ENCODE peak calls at places on chromosomes 16 and 17, in seven cellular contexts. O is RCC 7860, F is AG09309, B is HEK293T, S is GM10248, J is hypothalamus, H is amygdala. C is an unnamed sample.

GRCh38 chr16:22027633-22028032 is 19.7 kb downstream of the MOSMO start:
- DNase-seq in O (no peak), F (no peak), B (no peak), S (peak; percentile 31), J (no peak), H (no peak), C (no peak)

GRCh38 chr16:66006485-66006884 is 360.0 kb upstream of the CDH5 start:
- DNase-seq in O (no peak), F (no peak), B (no peak), S (no peak), J (no peak), H (no peak), C (no peak)

GRCh38 chr16:56389554-56389953 is 35.8 kb downstream of the AMFR start:
- DNase-seq in O (peak; percentile 90), F (peak; percentile 90), B (no peak), S (no peak), J (no peak), H (no peak), C (no peak)

GRCh38 chr17:9451919-9452318 is 123.7 kb downstream of the STX8 start:
- DNase-seq in O (peak; percentile 59), F (no peak), B (no peak), S (no peak), J (no peak), H (no peak), C (no peak)

GRCh38 chr17:70165383-70165782 is 3.9 kb upstream of the KCNJ2 start:
- DNase-seq in O (no peak), F (no peak), B (no peak), S (no peak), J (no peak), H (no peak), C (no peak)

GRCh38 chr17:74201250-74201649 is 2.2 kb upstream of the RPL38 start:
- DNase-seq in O (no peak), F (no peak), B (no peak), S (no peak), J (no peak), H (peak; percentile 26), C (no peak)

GRCh38 chr17:77096570-77097214 is 44.1 kb upstream of the SEC14L1 start:
- DNase-seq in O (peak; percentile 29), F (peak; percentile 18), B (peak; percentile 35), S (no peak), J (no peak), H (no peak), C (no peak)

GRCh38 chr16:85330694-85331188 is 218.5 kb upstream of the CIBAR2 start:
- DNase-seq in O (peak; percentile 45), F (peak; percentile 81), B (peak; percentile 81), S (peak; percentile 59), J (no peak), H (no peak), C (no peak)

GRCh38 chr17:3685174-3685812 is 10.7 kb downstream of the P2RX5 start:
- DNase-seq in O (no peak), F (no peak), B (no peak), S (no peak), J (no peak), H (no peak), C (no peak)

GRCh38 chr16:80803341-80804060 is 897 bp downstream of the CDYL2 start:
- DNase-seq in O (no peak), F (no peak), B (peak; percentile 62), S (peak; percentile 60), J (no peak), H (no peak), C (no peak)

GRCh38 chr16:89315791-89316581 is 98.5 kb downstream of the ZNF778 start:
- DNase-seq in O (peak; percentile 92), F (no peak), B (no peak), S (peak; percentile 68), J (no peak), H (no peak), C (peak; percentile 44)

GRCh38 chr17:30975042-30975820 is 4.4 kb downstream of the RNF135 start:
- DNase-seq in O (no peak), F (no peak), B (no peak), S (no peak), J (no peak), H (no peak), C (no peak)

GRCh38 chr17:47847341-47848197 is 3.4 kb downstream of the SP6 start:
- DNase-seq in O (no peak), F (no peak), B (no peak), S (no peak), J (no peak), H (no peak), C (no peak)

GRCh38 chr16:67966549-67967182 is 1.8 kb downstream of the SLC12A4 start:
- DNase-seq in O (no peak), F (no peak), B (no peak), S (no peak), J (no peak), H (no peak), C (no peak)

GRCh38 chr16:50261160-50261706 is 5.1 kb upstream of the ADCY7 start:
- DNase-seq in O (no peak), F (no peak), B (no peak), S (no peak), J (no peak), H (no peak), C (no peak)

GRCh38 chr17:72117748-72118587 is 2.9 kb upstream of the SOX9 start:
- DNase-seq in O (no peak), F (no peak), B (no peak), S (no peak), J (no peak), H (no peak), C (no peak)

GRCh38 chr16:29845656-29846055 is 17.4 kb downstream of the CDIPT start:
- DNase-seq in O (no peak), F (no peak), B (no peak), S (no peak), J (no peak), H (no peak), C (no peak)

GRCh38 chr16:28553776-28554633 is at the start of gene SGF29:
- DNase-seq in O (peak; percentile 76), F (peak; percentile 61), B (peak; percentile 97), S (peak; percentile 96), J (peak; percentile 81), H (peak; percentile 93), C (peak; percentile 82)

GRCh38 chr17:71447644-71448043 is 673.2 kb upstream of the SOX9 start:
- DNase-seq in O (no peak), F (no peak), B (no peak), S (no peak), J (no peak), H (no peak), C (no peak)

GRCh38 chr17:41624208-41625101 is at the start of gene KRT17:
- DNase-seq in O (no peak), F (no peak), B (no peak), S (no peak), J (no peak), H (no peak), C (no peak)

GRCh38 chr17:545156-545555 is 169.5 kb downstream of the VPS53 start:
- DNase-seq in O (no peak), F (no peak), B (no peak), S (no peak), J (no peak), H (no peak), C (no peak)

GRCh38 chr17:51164911-51165679 is 1.1 kb upstream of the NME2 start:
- DNase-seq in O (no peak), F (no peak), B (no peak), S (no peak), J (no peak), H (no peak), C (no peak)

GRCh38 chr17:40810505-40810904 is 10.7 kb upstream of the KRT28 start:
- DNase-seq in O (peak; percentile 70), F (no peak), B (no peak), S (no peak), J (no peak), H (no peak), C (no peak)

GRCh38 chr17:41284546-41284945 is 9.0 kb downstream of the KRTAP9-7 start:
- DNase-seq in O (no peak), F (no peak), B (no peak), S (no peak), J (no peak), H (no peak), C (no peak)

GRCh38 chr17:27473748-27474609 is 17.7 kb downstream of the KSR1 start:
- DNase-seq in O (no peak), F (no peak), B (no peak), S (peak; percentile 58), J (no peak), H (no peak), C (peak; percentile 97)

GRCh38 chr16:57698812-57699405 is 4.3 kb downstream of the DRC7 start:
- DNase-seq in O (no peak), F (no peak), B (no peak), S (no peak), J (no peak), H (no peak), C (no peak)

GRCh38 chr16:67736858-67737257 is 17.7 kb upstream of the GFOD2 start:
- DNase-seq in O (no peak), F (no peak), B (no peak), S (no peak), J (no peak), H (no peak), C (no peak)

GRCh38 chr16:81641403-81642106 is 137.5 kb upstream of the PLCG2 start:
- DNase-seq in O (no peak), F (no peak), B (no peak), S (no peak), J (peak; percentile 18), H (no peak), C (no peak)

GRCh38 chr17:19553036-19553435 is 19.4 kb downstream of the SLC47A1 start:
- DNase-seq in O (no peak), F (no peak), B (no peak), S (no peak), J (no peak), H (no peak), C (no peak)

GRCh38 chr17:42118545-42118944 is 2.6 kb downstream of the KAT2A start:
- DNase-seq in O (peak; percentile 21), F (no peak), B (peak; percentile 45), S (peak; percentile 55), J (no peak), H (no peak), C (no peak)

GRCh38 chr16:84390131-84390785 is 21.9 kb downstream of the ATP2C2 start:
- DNase-seq in O (no peak), F (no peak), B (no peak), S (no peak), J (no peak), H (no peak), C (no peak)

GRCh38 chr17:64005734-64006167 is 7.6 kb downstream of the PRR29 start:
- DNase-seq in O (no peak), F (no peak), B (no peak), S (no peak), J (no peak), H (no peak), C (no peak)

GRCh38 chr16:27446721-27447120 is 44.7 kb downstream of the IL21R start:
- DNase-seq in O (no peak), F (no peak), B (no peak), S (no peak), J (no peak), H (no peak), C (no peak)

GRCh38 chr17:63641678-63642077 is 19.5 kb downstream of the MAP3K3 start:
- DNase-seq in O (no peak), F (no peak), B (no peak), S (no peak), J (peak; percentile 26), H (peak; percentile 55), C (no peak)

GRCh38 chr17:77373298-77374169 is 232.8 kb downstream of the SEC14L1 start:
- DNase-seq in O (no peak), F (no peak), B (peak; percentile 66), S (no peak), J (no peak), H (no peak), C (no peak)

GRCh38 chr16:3363793-3364192 is 8.1 kb downstream of the OR2C1 start:
- DNase-seq in O (no peak), F (no peak), B (no peak), S (no peak), J (no peak), H (no peak), C (no peak)

GRCh38 chr16:57781741-57782606 is 20.3 kb downstream of the KIFC3 start:
- DNase-seq in O (peak; percentile 87), F (peak; percentile 16), B (no peak), S (no peak), J (no peak), H (no peak), C (no peak)

C was measured in GM12878.